ENCODE peak calls at places on chromosomes 3 and 15, in ten cellular contexts. One of them, this sample, is unnamed.

GRCh38 chr3:68220832-68221231 is 566.4 kb upstream of the SUCLG2 start:
- DNase-seq in stimulated activated CD4-positive, alpha-beta T cell treated with anti-CD3 and anti-CD28 coated beads, Interleukin-1b, Interleukin-23, amount 100 ng/mL, for 48 hours: no peak
- DNase-seq in sciatic nerve: no peak
- DNase-seq in ELR: no peak
- DNase-seq in right lobe of liver: no peak
- DNase-seq in T-helper 2 cell treated with Interferon-gamma antibody and Interleukin-4, amounts not matched to agents 5 μg/mL and 100 μg/mL, for 36 hours: no peak
- DNase-seq in GM12865: no peak
- DNase-seq in stimulated activated CD8-positive, alpha-beta memory T cell treated with anti-CD3 and anti-CD28 coated beads, Interleukin-15, amount 100 ng/mL, for 1 hour: no peak
- DNase-seq in aorta: no peak
- DNase-seq in hippocampal formation: no peak
- DNase-seq in this sample: peak

GRCh38 chr3:113287818-113288648 is 76.7 kb downstream of the BOC start:
- DNase-seq in stimulated activated CD4-positive, alpha-beta T cell treated with anti-CD3 and anti-CD28 coated beads, Interleukin-1b, Interleukin-23, amount 100 ng/mL, for 48 hours: peak
- DNase-seq in sciatic nerve: no peak
- DNase-seq in ELR: peak
- DNase-seq in right lobe of liver: no peak
- DNase-seq in T-helper 2 cell treated with Interferon-gamma antibody and Interleukin-4, amounts not matched to agents 5 μg/mL and 100 μg/mL, for 36 hours: peak
- DNase-seq in GM12865: peak
- DNase-seq in stimulated activated CD8-positive, alpha-beta memory T cell treated with anti-CD3 and anti-CD28 coated beads, Interleukin-15, amount 100 ng/mL, for 1 hour: peak
- DNase-seq in aorta: no peak
- DNase-seq in hippocampal formation: peak
- DNase-seq in this sample: peak

GRCh38 chr3:56468184-56469106 is at the start of gene ERC2:
- DNase-seq in stimulated activated CD4-positive, alpha-beta T cell treated with anti-CD3 and anti-CD28 coated beads, Interleukin-1b, Interleukin-23, amount 100 ng/mL, for 48 hours: no peak
- DNase-seq in sciatic nerve: peak
- DNase-seq in ELR: peak
- DNase-seq in right lobe of liver: peak
- DNase-seq in T-helper 2 cell treated with Interferon-gamma antibody and Interleukin-4, amounts not matched to agents 5 μg/mL and 100 μg/mL, for 36 hours: no peak
- DNase-seq in GM12865: no peak
- DNase-seq in stimulated activated CD8-positive, alpha-beta memory T cell treated with anti-CD3 and anti-CD28 coated beads, Interleukin-15, amount 100 ng/mL, for 1 hour: no peak
- DNase-seq in aorta: peak
- DNase-seq in hippocampal formation: peak
- DNase-seq in this sample: no peak

GRCh38 chr3:123141276-123141675 is 60.5 kb upstream of the SEC22A start:
- DNase-seq in stimulated activated CD4-positive, alpha-beta T cell treated with anti-CD3 and anti-CD28 coated beads, Interleukin-1b, Interleukin-23, amount 100 ng/mL, for 48 hours: no peak
- DNase-seq in sciatic nerve: no peak
- DNase-seq in ELR: no peak
- DNase-seq in right lobe of liver: no peak
- DNase-seq in T-helper 2 cell treated with Interferon-gamma antibody and Interleukin-4, amounts not matched to agents 5 μg/mL and 100 μg/mL, for 36 hours: no peak
- DNase-seq in GM12865: no peak
- DNase-seq in stimulated activated CD8-positive, alpha-beta memory T cell treated with anti-CD3 and anti-CD28 coated beads, Interleukin-15, amount 100 ng/mL, for 1 hour: no peak
- DNase-seq in aorta: no peak
- DNase-seq in hippocampal formation: no peak
- DNase-seq in this sample: no peak

GRCh38 chr3:50671331-50671730 is 3.4 kb upstream of the DOCK3 start:
- DNase-seq in stimulated activated CD4-positive, alpha-beta T cell treated with anti-CD3 and anti-CD28 coated beads, Interleukin-1b, Interleukin-23, amount 100 ng/mL, for 48 hours: no peak
- DNase-seq in sciatic nerve: no peak
- DNase-seq in ELR: peak
- DNase-seq in right lobe of liver: no peak
- DNase-seq in T-helper 2 cell treated with Interferon-gamma antibody and Interleukin-4, amounts not matched to agents 5 μg/mL and 100 μg/mL, for 36 hours: no peak
- DNase-seq in GM12865: no peak
- DNase-seq in stimulated activated CD8-positive, alpha-beta memory T cell treated with anti-CD3 and anti-CD28 coated beads, Interleukin-15, amount 100 ng/mL, for 1 hour: no peak
- DNase-seq in aorta: no peak
- DNase-seq in hippocampal formation: no peak
- DNase-seq in this sample: peak

GRCh38 chr15:68313501-68314390 is 36.2 kb downstream of the FEM1B start:
- DNase-seq in stimulated activated CD4-positive, alpha-beta T cell treated with anti-CD3 and anti-CD28 coated beads, Interleukin-1b, Interleukin-23, amount 100 ng/mL, for 48 hours: no peak
- DNase-seq in sciatic nerve: peak
- DNase-seq in ELR: no peak
- DNase-seq in right lobe of liver: no peak
- DNase-seq in T-helper 2 cell treated with Interferon-gamma antibody and Interleukin-4, amounts not matched to agents 5 μg/mL and 100 μg/mL, for 36 hours: no peak
- DNase-seq in GM12865: no peak
- DNase-seq in stimulated activated CD8-positive, alpha-beta memory T cell treated with anti-CD3 and anti-CD28 coated beads, Interleukin-15, amount 100 ng/mL, for 1 hour: no peak
- DNase-seq in aorta: no peak
- DNase-seq in hippocampal formation: no peak
- DNase-seq in this sample: no peak

GRCh38 chr3:50358927-50359759 is at the start of gene TMEM115:
- DNase-seq in stimulated activated CD4-positive, alpha-beta T cell treated with anti-CD3 and anti-CD28 coated beads, Interleukin-1b, Interleukin-23, amount 100 ng/mL, for 48 hours: peak
- DNase-seq in sciatic nerve: peak
- DNase-seq in ELR: peak
- DNase-seq in right lobe of liver: peak
- DNase-seq in T-helper 2 cell treated with Interferon-gamma antibody and Interleukin-4, amounts not matched to agents 5 μg/mL and 100 μg/mL, for 36 hours: peak
- DNase-seq in GM12865: peak
- DNase-seq in stimulated activated CD8-positive, alpha-beta memory T cell treated with anti-CD3 and anti-CD28 coated beads, Interleukin-15, amount 100 ng/mL, for 1 hour: peak
- DNase-seq in aorta: peak
- DNase-seq in hippocampal formation: peak
- DNase-seq in this sample: peak

GRCh38 chr3:53544357-53544756 is 49.9 kb downstream of the CACNA1D start:
- DNase-seq in stimulated activated CD4-positive, alpha-beta T cell treated with anti-CD3 and anti-CD28 coated beads, Interleukin-1b, Interleukin-23, amount 100 ng/mL, for 48 hours: no peak
- DNase-seq in sciatic nerve: no peak
- DNase-seq in ELR: peak
- DNase-seq in right lobe of liver: no peak
- DNase-seq in T-helper 2 cell treated with Interferon-gamma antibody and Interleukin-4, amounts not matched to agents 5 μg/mL and 100 μg/mL, for 36 hours: peak
- DNase-seq in GM12865: no peak
- DNase-seq in stimulated activated CD8-positive, alpha-beta memory T cell treated with anti-CD3 and anti-CD28 coated beads, Interleukin-15, amount 100 ng/mL, for 1 hour: no peak
- DNase-seq in aorta: no peak
- DNase-seq in hippocampal formation: no peak
- DNase-seq in this sample: no peak

GRCh38 chr15:99131441-99132023 is 26.7 kb downstream of the SYNM start:
- DNase-seq in stimulated activated CD4-positive, alpha-beta T cell treated with anti-CD3 and anti-CD28 coated beads, Interleukin-1b, Interleukin-23, amount 100 ng/mL, for 48 hours: no peak
- DNase-seq in sciatic nerve: no peak
- DNase-seq in ELR: no peak
- DNase-seq in right lobe of liver: peak
- DNase-seq in T-helper 2 cell treated with Interferon-gamma antibody and Interleukin-4, amounts not matched to agents 5 μg/mL and 100 μg/mL, for 36 hours: no peak
- DNase-seq in GM12865: no peak
- DNase-seq in stimulated activated CD8-positive, alpha-beta memory T cell treated with anti-CD3 and anti-CD28 coated beads, Interleukin-15, amount 100 ng/mL, for 1 hour: no peak
- DNase-seq in aorta: no peak
- DNase-seq in hippocampal formation: no peak
- DNase-seq in this sample: no peak

GRCh38 chr15:90620379-90621134 is 90.8 kb downstream of the CRTC3 start:
- DNase-seq in stimulated activated CD4-positive, alpha-beta T cell treated with anti-CD3 and anti-CD28 coated beads, Interleukin-1b, Interleukin-23, amount 100 ng/mL, for 48 hours: no peak
- DNase-seq in sciatic nerve: no peak
- DNase-seq in ELR: no peak
- DNase-seq in right lobe of liver: no peak
- DNase-seq in T-helper 2 cell treated with Interferon-gamma antibody and Interleukin-4, amounts not matched to agents 5 μg/mL and 100 μg/mL, for 36 hours: peak
- DNase-seq in GM12865: peak
- DNase-seq in stimulated activated CD8-positive, alpha-beta memory T cell treated with anti-CD3 and anti-CD28 coated beads, Interleukin-15, amount 100 ng/mL, for 1 hour: no peak
- DNase-seq in aorta: no peak
- DNase-seq in hippocampal formation: no peak
- DNase-seq in this sample: peak

GRCh38 chr15:50190166-50190570 is 8.2 kb downstream of the SLC27A2 start:
- DNase-seq in stimulated activated CD4-positive, alpha-beta T cell treated with anti-CD3 and anti-CD28 coated beads, Interleukin-1b, Interleukin-23, amount 100 ng/mL, for 48 hours: no peak
- DNase-seq in sciatic nerve: no peak
- DNase-seq in ELR: no peak
- DNase-seq in right lobe of liver: no peak
- DNase-seq in T-helper 2 cell treated with Interferon-gamma antibody and Interleukin-4, amounts not matched to agents 5 μg/mL and 100 μg/mL, for 36 hours: no peak
- DNase-seq in GM12865: no peak
- DNase-seq in stimulated activated CD8-positive, alpha-beta memory T cell treated with anti-CD3 and anti-CD28 coated beads, Interleukin-15, amount 100 ng/mL, for 1 hour: no peak
- DNase-seq in aorta: no peak
- DNase-seq in hippocampal formation: no peak
- DNase-seq in this sample: no peak

This sample was measured in NB4.